ENCODE peak calls at places on chromosomes 12 and 14, in four cellular contexts. W, Z, G and D are unnamed samples.

GRCh38 chr12:52168019-52168717 is 23.6 kb downstream of the KRT80 start:
- DNase-seq in W (no peak), Z (peak), G (peak), D (peak)

GRCh38 chr12:48092606-48093005 is 13.3 kb downstream of the SENP1 start:
- DNase-seq in W (no peak), Z (no peak), G (no peak), D (no peak)

GRCh38 chr12:105480162-105480561 is 149.7 kb downstream of the C12orf75 start:
- DNase-seq in W (no peak), Z (no peak), G (no peak), D (peak)

GRCh38 chr12:59808317-59808910 is 212.6 kb downstream of the SLC16A7 start:
- DNase-seq in W (peak), Z (no peak), G (peak), D (no peak)

GRCh38 chr14:102229739-102230092 is 75.2 kb downstream of the MOK start:
- DNase-seq in W (no peak), Z (no peak), G (no peak), D (no peak)

GRCh38 chr12:79659961-79660431 is 30.8 kb downstream of the PAWR start:
- DNase-seq in W (no peak), Z (no peak), G (no peak), D (no peak)

GRCh38 chr12:26847431-26847830 is 14.4 kb upstream of the ITPR2 start:
- DNase-seq in W (no peak), Z (no peak), G (no peak), D (no peak)

GRCh38 chr12:86186449-86186848 is 69.7 kb downstream of the MGAT4C start:
- DNase-seq in W (no peak), Z (no peak), G (no peak), D (no peak)

GRCh38 chr14:59017285-59017965 is 171.0 kb upstream of the DAAM1 start:
- DNase-seq in W (no peak), Z (no peak), G (no peak), D (no peak)

GRCh38 chr14:40762685-40763084 is 844.0 kb upstream of the LRFN5 start:
- DNase-seq in W (no peak), Z (no peak), G (no peak), D (no peak)

GRCh38 chr12:117143008-117143532 is 43.9 kb upstream of the TESC start:
- DNase-seq in W (peak), Z (no peak), G (peak), D (peak)

GRCh38 chr14:21267886-21268611 is 1.2 kb downstream of the HNRNPC start:
- DNase-seq in W (no peak), Z (no peak), G (no peak), D (no peak)

GRCh38 chr14:54462048-54462447 is 20.9 kb upstream of the CNIH1 start:
- DNase-seq in W (no peak), Z (no peak), G (no peak), D (no peak)

GRCh38 chr12:56993346-56993745 is 13.0 kb downstream of the ZBTB39 start:
- DNase-seq in W (no peak), Z (no peak), G (no peak), D (no peak)

GRCh38 chr12:3730111-3730510 is 22.8 kb downstream of the CRACR2A start:
- DNase-seq in W (no peak), Z (no peak), G (no peak), D (no peak)

GRCh38 chr12:32146074-32146873 is 39.6 kb downstream of the BICD1 start:
- DNase-seq in W (no peak), Z (no peak), G (no peak), D (no peak)

GRCh38 chr14:99270491-99271287 is 1.3 kb downstream of the BCL11B start:
- DNase-seq in W (no peak), Z (no peak), G (no peak), D (peak)

GRCh38 chr14:104689620-104690265 is 325 bp downstream of the INF2 start:
- DNase-seq in W (no peak), Z (no peak), G (no peak), D (no peak)

GRCh38 chr14:24273422-24273998 is 2.1 kb upstream of the RABGGTA start:
- DNase-seq in W (no peak), Z (no peak), G (peak), D (no peak)

GRCh38 chr12:89992668-89993401 is 284.2 kb upstream of the ATP2B1 start:
- DNase-seq in W (no peak), Z (no peak), G (no peak), D (no peak)

GRCh38 chr12:123165537-123165936 is 14.6 kb upstream of the PITPNM2 start:
- DNase-seq in W (no peak), Z (no peak), G (no peak), D (no peak)

GRCh38 chr12:67651380-67651695 is 2.8 kb downstream of the DYRK2 start:
- DNase-seq in W (no peak), Z (peak), G (peak), D (no peak)

GRCh38 chr12:66044731-66045130 is 85.8 kb downstream of the LLPH start:
- DNase-seq in W (no peak), Z (peak), G (no peak), D (no peak)

GRCh38 chr12:65330341-65330740 is 51.9 kb downstream of the MSRB3 start:
- DNase-seq in W (no peak), Z (no peak), G (no peak), D (no peak)

GRCh38 chr14:31172084-31172483 is 35.5 kb downstream of the HECTD1 start:
- DNase-seq in W (no peak), Z (no peak), G (no peak), D (no peak)

GRCh38 chr12:71250186-71250585 is 92.4 kb upstream of the TSPAN8 start:
- DNase-seq in W (no peak), Z (no peak), G (no peak), D (no peak)

GRCh38 chr12:130715996-130716917 is at the start of gene RIMBP2:
- DNase-seq in W (peak), Z (peak), G (no peak), D (no peak)

GRCh38 chr14:22982013-22982476 is 306 bp downstream of the AJUBA start:
- DNase-seq in W (no peak), Z (no peak), G (no peak), D (no peak)